ENCODE peak calls at places on chromosomes 16 and 17, in seven cellular contexts. R, C, E, H, T, L and Z are unnamed samples.
A peak's percentile ranks its signal among the peaks of the same experiment; 100 is the strongest.

GRCh38 chr16:6492742-6493141 is 839.9 kb upstream of the RBFOX1 start:
- DNase-seq in C (no peak), L (no peak), T (no peak), E (no peak), R (no peak), H (no peak), Z (no peak)

GRCh38 chr17:14101976-14102375 is 32.7 kb downstream of the COX10 start:
- DNase-seq in E (no peak), H (no peak), T (no peak), L (no peak), R (no peak), C (no peak), Z (no peak)

GRCh38 chr17:79864617-79865250 is 25.5 kb upstream of the CBX4 start:
- DNase-seq in T (no peak), H (no peak), E (no peak), C (no peak), R (no peak), L (no peak), Z (no peak)

GRCh38 chr16:2691491-2692248 is 9.3 kb downstream of the KCTD5 start:
- DNase-seq in H (no peak), L (no peak), R (no peak), E (no peak), C (no peak), T (no peak), Z (no peak)

GRCh38 chr16:79247386-79247785 is 353.2 kb downstream of the MAF start:
- DNase-seq in L (no peak), C (no peak), H (no peak), E (no peak), T (no peak), R (no peak), Z (no peak)

GRCh38 chr17:51793686-51794085 is 364.8 kb downstream of the CA10 start:
- DNase-seq in C (no peak), H (no peak), T (no peak), R (no peak), L (no peak), E (no peak), Z (no peak)

GRCh38 chr17:64345691-64346376 is 44.8 kb downstream of the PECAM1 start:
- DNase-seq in C (no peak), H (no peak), L (no peak), T (no peak), E (no peak), R (peak; percentile 66), Z (no peak)

GRCh38 chr16:85210423-85211169 is 98.3 kb upstream of the CIBAR2 start:
- DNase-seq in L (peak; percentile 68), E (peak; percentile 78), C (no peak), H (no peak), T (no peak), R (no peak), Z (peak; percentile 89)

GRCh38 chr17:56690441-56691291 is 97.2 kb downstream of the NOG start:
- DNase-seq in T (no peak), E (peak; percentile 64), C (no peak), L (no peak), R (no peak), H (no peak), Z (peak; percentile 51)

GRCh38 chr16:1038932-1039331 is 33.6 kb upstream of the SSTR5 start:
- DNase-seq in L (no peak), C (no peak), R (no peak), H (no peak), T (no peak), E (no peak), Z (no peak)